ENCODE peak calls at places on chromosomes 3 and 15, in six cellular contexts. C, M, W, K, A and N are unnamed samples.

GRCh38 chr15:51736069-51736468 is 1.4 kb downstream of the LYSMD2 start:
- ATAC-seq in C (no peak), A (no peak), M (no peak), W (no peak), K (no peak), N (no peak)

GRCh38 chr15:29018983-29019875 is 133.5 kb downstream of the APBA2 start:
- ATAC-seq in A (no peak), W (no peak), K (no peak), C (no peak), M (no peak), N (no peak)

GRCh38 chr3:187636528-187636927 is 33.7 kb downstream of the SST start:
- ATAC-seq in K (no peak), C (no peak), M (no peak), A (no peak), W (no peak), N (no peak)

GRCh38 chr3:139534992-139535879 is 4.3 kb downstream of the RBP1 start:
- ATAC-seq in A (peak), K (peak), C (no peak), M (peak), W (peak), N (peak)

GRCh38 chr3:185934726-185935464 is 2.9 kb downstream of the TRA2B start:
- ATAC-seq in K (no peak), M (no peak), C (no peak), A (no peak), W (no peak), N (no peak)

GRCh38 chr3:10563396-10563795 is 58.0 kb upstream of the ATP2B2 start:
- ATAC-seq in A (no peak), C (no peak), K (no peak), M (no peak), W (no peak), N (no peak)

GRCh38 chr3:139355502-139355901 is 11.7 kb downstream of the MRPS22 start:
- ATAC-seq in A (no peak), M (peak), K (no peak), W (no peak), C (no peak), N (no peak)

GRCh38 chr3:53796161-53796560 is 50.1 kb downstream of the CHDH start:
- ATAC-seq in A (peak), M (no peak), W (peak), C (no peak), K (peak), N (peak)

GRCh38 chr3:99868438-99868723 is 50.7 kb downstream of the CMSS1 start:
- ATAC-seq in M (no peak), K (no peak), A (no peak), C (no peak), W (no peak), N (peak)

GRCh38 chr15:41957021-41957897 is 15.1 kb downstream of the EHD4 start:
- ATAC-seq in M (no peak), K (peak), A (peak), W (no peak), C (peak), N (peak)

GRCh38 chr3:188241072-188241471 is 87.1 kb downstream of the LPP start:
- ATAC-seq in K (no peak), W (no peak), M (peak), C (no peak), A (peak), N (no peak)

GRCh38 chr3:38454884-38455638 is 1.4 kb downstream of the ACVR2B start:
- ATAC-seq in C (peak), A (peak), K (peak), W (peak), M (peak), N (peak)

GRCh38 chr3:68306571-68306970 is 625.8 kb downstream of the TAFA4 start:
- ATAC-seq in C (no peak), A (no peak), M (no peak), W (no peak), K (no peak), N (no peak)

GRCh38 chr3:168086541-168087260 is 9.0 kb downstream of the GOLIM4 start:
- ATAC-seq in A (no peak), K (no peak), M (no peak), C (no peak), W (no peak), N (no peak)

GRCh38 chr3:184336484-184337230 is 743 bp upstream of the FAM131A start:
- ATAC-seq in M (peak), A (peak), K (peak), W (peak), C (no peak), N (peak)

GRCh38 chr15:33722005-33722672 is 246.2 kb upstream of the CHRM5 start:
- ATAC-seq in W (no peak), C (no peak), M (no peak), A (no peak), K (no peak), N (peak)

GRCh38 chr15:57769266-57769665 is 62.8 kb downstream of the POLR2M start:
- ATAC-seq in K (peak), A (peak), W (peak), C (no peak), M (peak), N (no peak)

GRCh38 chr3:122938756-122939425 is 88.7 kb downstream of the SEMA5B start:
- ATAC-seq in M (no peak), K (peak), A (no peak), C (no peak), W (no peak), N (peak)

GRCh38 chr3:71288269-71288930 is 295.1 kb downstream of the FOXP1 start:
- ATAC-seq in M (no peak), A (no peak), K (no peak), C (no peak), W (no peak), N (no peak)

GRCh38 chr3:140529096-140529495 is 148.8 kb upstream of the TRIM42 start:
- ATAC-seq in M (peak), C (no peak), A (no peak), W (peak), K (no peak), N (no peak)

GRCh38 chr15:71278989-71279756 is 163.9 kb downstream of the THSD4 start:
- ATAC-seq in C (no peak), W (peak), M (peak), A (peak), K (peak), N (peak)

GRCh38 chr3:61928020-61928419 is 366.6 kb downstream of the PTPRG start:
- ATAC-seq in A (peak), W (no peak), M (peak), K (no peak), C (no peak), N (no peak)

GRCh38 chr3:8532251-8532831 is 30.7 kb downstream of the LMCD1 start:
- ATAC-seq in A (peak), K (peak), M (peak), W (no peak), C (no peak), N (no peak)

GRCh38 chr3:127588675-127589577 is 1.6 kb downstream of the TPRA1 start:
- ATAC-seq in A (no peak), M (no peak), K (no peak), W (no peak), C (no peak), N (no peak)

GRCh38 chr3:127612966-127613365 is 14.8 kb downstream of the MCM2 start:
- ATAC-seq in C (no peak), M (no peak), K (peak), W (no peak), A (no peak), N (no peak)

GRCh38 chr15:74134387-74135027 is 4.1 kb downstream of the ISLR2 start:
- ATAC-seq in W (peak), A (no peak), M (no peak), C (no peak), K (peak), N (no peak)

GRCh38 chr3:133237380-133237779 is 162.5 kb upstream of the BFSP2 start:
- ATAC-seq in A (no peak), K (no peak), W (no peak), M (no peak), C (no peak), N (no peak)

GRCh38 chr3:149407898-149408297 is 30.4 kb upstream of the TM4SF1 start:
- ATAC-seq in K (no peak), A (no peak), M (no peak), W (peak), C (no peak), N (no peak)

GRCh38 chr15:52220251-52220650 is 29.1 kb upstream of the GNB5 start:
- ATAC-seq in M (no peak), C (no peak), K (peak), W (no peak), A (no peak), N (no peak)

GRCh38 chr15:65410036-65410435 is 12.7 kb downstream of the IGDCC4 start:
- ATAC-seq in A (no peak), C (no peak), W (no peak), K (no peak), M (no peak), N (no peak)

GRCh38 chr15:71290002-71290401 is 174.7 kb downstream of the THSD4 start:
- ATAC-seq in K (no peak), A (no peak), C (no peak), M (no peak), W (no peak), N (no peak)